ENCODE peak calls at places on chromosomes 11 and 22, in six cellular contexts. K is transverse colon, E is hepatocyte, X is Peyer's patch, T is Caco-2, P is ovary. R is an unnamed sample. For H3K4me1 and H3K9me3, the result is how much of the 10 kb centered on the place peaks cover.

GRCh38 chr11:74731301-74732094 is at the start of gene CHRDL2:
- DNase-seq in P (no peak), T (no peak), E (peak), X (no peak), K (no peak), R (peak)

GRCh38 chr22:47036352-47036751 is 273.9 kb downstream of the TBC1D22A start:
- DNase-seq in T (no peak), K (no peak), P (peak), X (no peak), E (no peak), R (no peak)

GRCh38 chr11:390175-390574 is 3.8 kb upstream of the PKP3 start:
- DNase-seq in P (no peak), K (peak), X (no peak), E (no peak), T (no peak), R (no peak)

GRCh38 chr11:6693342-6694228 is 10.4 kb upstream of the MRPL17 start:
- DNase-seq in P (no peak), T (no peak), E (no peak), X (no peak), K (no peak), R (peak)

GRCh38 chr22:23253475-23254055 is 73.3 kb downstream of the BCR start:
- DNase-seq in K (no peak), P (no peak), X (no peak), T (no peak), E (no peak), R (no peak)

GRCh38 chr22:29855611-29856181 is 17.6 kb upstream of the ASCC2 start:
- DNase-seq in T (no peak), X (no peak), K (no peak), E (no peak), P (no peak), R (no peak)

GRCh38 chr11:19597194-19597593 is 115.4 kb upstream of the NAV2 start:
- DNase-seq in T (no peak), E (no peak), P (no peak), X (no peak), K (no peak), R (peak)

GRCh38 chr11:115656684-115657083 is 152.5 kb upstream of the CADM1 start:
- DNase-seq in P (no peak), T (no peak), X (no peak), K (peak), E (peak), R (no peak)

DNA sequence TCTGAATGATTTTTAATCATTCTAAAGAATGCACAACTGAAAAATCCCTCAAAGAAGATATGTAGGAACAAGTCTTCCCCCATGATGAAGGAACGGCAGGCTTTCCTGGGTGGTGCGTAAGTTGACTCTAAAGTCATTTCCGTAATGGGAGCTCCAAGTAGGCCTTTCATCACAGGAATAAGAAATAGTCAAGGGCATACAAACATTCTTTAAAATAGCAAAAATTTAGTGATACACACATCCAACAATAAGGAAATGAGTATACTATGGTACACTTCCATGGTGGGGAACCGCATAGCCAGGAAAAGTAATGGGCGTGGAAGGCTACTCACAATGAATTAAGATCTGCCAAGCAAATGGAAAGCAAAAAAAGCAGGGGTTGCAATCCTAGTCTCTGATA is 10.7 kb downstream of the CD59 start:
- DNase-seq in E (no peak), T (no peak), P (no peak), X (no peak), K (no peak), R (no peak)
- H3K4me1 ChIP-seq in E (under half), T (under half), P (under half), X (under half), K (under half), R (under half)

GRCh38 chr22:49334589-49334873 is 493.1 kb downstream of the BRD1 start:
- DNase-seq in E (no peak), T (no peak), X (no peak), K (no peak), P (no peak), R (no peak)
- H3K9me3 ChIP-seq in E (under half), T (under half), X (under half), K (under half), P (under half), R (under half)

DNA sequence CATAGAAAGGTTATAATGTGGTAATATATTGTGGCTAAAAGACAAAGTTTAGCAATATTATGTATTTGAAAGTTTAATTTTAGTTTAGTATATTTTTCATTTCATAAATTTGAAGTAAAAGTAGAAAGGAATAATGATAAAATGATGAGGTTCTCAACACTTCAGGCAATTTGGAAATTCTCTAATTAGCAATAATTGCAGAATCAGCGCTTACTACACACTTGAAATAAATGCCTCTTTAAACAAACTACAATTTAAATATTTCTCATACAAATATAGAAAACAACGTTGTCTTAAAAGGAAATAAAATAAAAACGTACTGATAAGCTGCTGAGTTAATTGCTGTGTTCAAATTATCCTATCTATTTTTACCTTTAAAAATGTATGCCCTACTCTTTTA is 25.9 kb downstream of the CASP12 start:
- DNase-seq in T (no peak), X (no peak), P (no peak), K (no peak), E (no peak), R (no peak)
- H3K4me1 ChIP-seq in T (under half), X (under half), P (under half), K (under half), E (under half), R (under half)

GRCh38 chr11:106302416-106302815 is 225.0 kb downstream of the AASDHPPT start:
- DNase-seq in P (no peak), K (no peak), X (no peak), T (no peak), E (no peak), R (no peak)
- H3K9me3 ChIP-seq in P (under half), K (under half), X (under half), T (under half), E (under half), R (under half)

DNA sequence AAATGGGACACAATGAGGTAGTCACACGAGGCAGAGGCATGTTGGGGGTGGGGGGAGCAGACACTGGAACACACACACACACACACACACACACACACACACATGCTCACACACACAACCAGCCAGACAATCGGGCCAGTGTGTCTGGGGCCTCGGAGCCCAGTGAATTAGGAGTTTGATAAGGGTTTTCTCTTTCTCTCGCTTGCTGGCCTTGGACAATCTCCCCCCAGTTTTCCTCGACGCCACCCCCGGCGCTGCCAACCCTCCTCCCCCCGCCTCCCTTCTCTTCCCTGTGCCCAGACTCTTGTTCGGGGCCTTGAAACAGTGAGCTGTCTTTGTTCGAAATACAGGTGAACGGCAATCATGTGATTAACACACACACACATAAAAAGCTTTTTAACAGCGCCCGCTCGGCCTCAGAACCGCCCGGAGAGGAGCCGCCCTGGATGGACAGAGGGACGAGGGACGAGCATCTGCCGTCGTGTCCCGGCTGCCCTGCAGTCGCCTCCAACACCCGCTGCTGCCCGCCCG is 1.5 kb upstream of the SOX10 start:
- DNase-seq in E (no peak), X (no peak), T (no peak), K (no peak), P (no peak), R (no peak)
- H3K4me1 ChIP-seq in E (under half), X (under half), T (under half), K (under half), P (under half), R (under half)

GRCh38 chr22:48896766-48897637 is 930.7 kb downstream of the BRD1 start:
- DNase-seq in T (no peak), X (no peak), P (peak), K (no peak), E (no peak), R (no peak)

GRCh38 chr22:48895831-48896765 is 931.6 kb downstream of the BRD1 start:
- DNase-seq in T (no peak), K (no peak), X (no peak), P (peak), E (no peak), R (no peak)

GRCh38 chr22:48898524-48899377 is 928.9 kb downstream of the BRD1 start:
- DNase-seq in X (no peak), P (peak), T (peak), E (no peak), K (no peak), R (no peak)

GRCh38 chr22:48897959-48898358 is 929.7 kb downstream of the BRD1 start:
- DNase-seq in K (no peak), E (no peak), T (no peak), P (peak), X (no peak), R (no peak)

DNA sequence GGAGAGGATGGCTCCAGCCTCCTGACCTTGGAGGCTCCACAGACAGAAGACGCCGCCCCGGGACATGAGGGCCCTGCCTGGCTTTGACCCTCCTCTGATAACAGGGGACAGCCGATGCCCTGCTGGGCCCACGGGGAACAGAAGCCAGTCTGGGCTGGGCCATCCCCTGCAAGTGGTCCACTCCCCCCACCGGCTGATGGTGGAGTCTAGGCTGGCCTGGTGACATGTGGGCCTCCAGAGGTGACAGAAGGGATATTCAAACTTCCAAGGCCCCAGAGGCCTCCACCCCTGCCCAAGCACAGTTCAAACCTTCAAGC is 930.1 kb downstream of the BRD1 start:
- DNase-seq in K (no peak), E (no peak), X (no peak), T (no peak), P (peak), R (no peak)
- H3K9me3 ChIP-seq in K (under half), E (under half), X (under half), T (under half), P (under half), R (under half)

GRCh38 chr11:114274637-114275036 is 21.6 kb upstream of the NNMT start:
- DNase-seq in P (no peak), X (no peak), E (no peak), T (no peak), K (no peak), R (no peak)
- H3K4me1 ChIP-seq in P (under half), X (under half), E (under half), T (under half), K (under half), R (under half)

GRCh38 chr11:97934572-97935208 is 1086.1 kb upstream of the CNTN5 start:
- DNase-seq in E (no peak), P (no peak), X (no peak), K (no peak), T (no peak), R (no peak)
- H3K9me3 ChIP-seq in E (under half), P (under half), X (under half), K (under half), T (under half), R (under half)

DNA sequence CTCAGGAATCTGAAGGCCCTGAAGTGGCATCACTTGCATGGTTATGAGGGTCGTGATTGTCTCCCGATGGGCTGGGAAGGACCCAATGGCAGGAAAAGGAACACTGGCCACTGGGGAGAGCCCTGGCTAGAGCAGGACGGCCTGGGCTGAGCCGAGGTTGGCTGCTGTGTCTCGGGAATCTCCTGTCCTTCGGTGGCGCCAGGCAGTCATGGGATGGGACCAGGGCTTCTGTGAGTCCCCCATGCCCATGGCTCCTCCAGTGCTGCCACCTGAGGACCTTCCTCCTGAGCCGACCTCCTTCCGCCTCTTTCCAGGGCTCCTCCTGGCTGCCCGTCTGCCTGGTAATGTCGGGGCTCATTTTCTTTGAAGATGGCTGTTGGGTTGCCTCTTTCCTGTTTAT is 1394.0 kb downstream of the BRD1 start:
- DNase-seq in P (no peak), X (no peak), T (no peak), E (no peak), K (no peak), R (no peak)
- H3K4me1 ChIP-seq in P (under half), X (under half), T (under half), E (under half), K (under half), R (under half)

R was measured in adipocyte.